ENCODE peak calls at places on chromosome 22, in six cellular contexts. One of them, this sample, is unnamed.
A peak's percentile ranks its signal among the peaks of the same experiment; 100 is the strongest.

GRCh38 chr22:50280022-50280707 is 10.0 kb upstream of the MAPK11 start:
- DNase-seq in CD8-positive, alpha-beta T cell: no peak
- DNase-seq in body of pancreas: no peak
- DNase-seq in colonic mucosa: no peak
- DNase-seq in MM.1S: no peak
- DNase-seq in IMR-90: no peak
- DNase-seq in this sample: no peak

GRCh38 chr22:23884133-23884532 is 10.1 kb upstream of the MIF start:
- DNase-seq in CD8-positive, alpha-beta T cell: no peak
- DNase-seq in body of pancreas: no peak
- DNase-seq in colonic mucosa: no peak
- DNase-seq in MM.1S: no peak
- DNase-seq in IMR-90: no peak
- DNase-seq in this sample: no peak

GRCh38 chr22:31055322-31056159 is 25.6 kb upstream of the SMTN start:
- DNase-seq in CD8-positive, alpha-beta T cell: no peak
- DNase-seq in body of pancreas: peak; percentile 94
- DNase-seq in colonic mucosa: peak; percentile 73
- DNase-seq in MM.1S: no peak
- DNase-seq in IMR-90: peak; percentile 99
- DNase-seq in this sample: peak; percentile 99

GRCh38 chr22:22912722-22913253 is 25.2 kb downstream of the IGLL5 start:
- DNase-seq in CD8-positive, alpha-beta T cell: no peak
- DNase-seq in body of pancreas: no peak
- DNase-seq in colonic mucosa: no peak
- DNase-seq in MM.1S: no peak
- DNase-seq in IMR-90: no peak
- DNase-seq in this sample: no peak

GRCh38 chr22:33919591-33920501 is at the start of gene LARGE1:
- DNase-seq in CD8-positive, alpha-beta T cell: no peak
- DNase-seq in body of pancreas: peak; percentile 53
- DNase-seq in colonic mucosa: peak; percentile 47
- DNase-seq in MM.1S: peak; percentile 86
- DNase-seq in IMR-90: peak; percentile 20
- DNase-seq in this sample: no peak

GRCh38 chr22:47421846-47422245 is 659.4 kb downstream of the TBC1D22A start:
- DNase-seq in CD8-positive, alpha-beta T cell: no peak
- DNase-seq in body of pancreas: no peak
- DNase-seq in colonic mucosa: no peak
- DNase-seq in MM.1S: no peak
- DNase-seq in IMR-90: no peak
- DNase-seq in this sample: no peak

GRCh38 chr22:21946262-21946925 is 6.3 kb downstream of the PPM1F start:
- DNase-seq in CD8-positive, alpha-beta T cell: no peak
- DNase-seq in body of pancreas: no peak
- DNase-seq in colonic mucosa: no peak
- DNase-seq in MM.1S: no peak
- DNase-seq in IMR-90: no peak
- DNase-seq in this sample: no peak

GRCh38 chr22:32331918-32332725 is 25.5 kb upstream of the RFPL3 start:
- DNase-seq in CD8-positive, alpha-beta T cell: no peak
- DNase-seq in body of pancreas: no peak
- DNase-seq in colonic mucosa: no peak
- DNase-seq in MM.1S: no peak
- DNase-seq in IMR-90: no peak
- DNase-seq in this sample: no peak

GRCh38 chr22:30615543-30615954 is 8.6 kb downstream of the TCN2 start:
- DNase-seq in CD8-positive, alpha-beta T cell: no peak
- DNase-seq in body of pancreas: peak; percentile 63
- DNase-seq in colonic mucosa: no peak
- DNase-seq in MM.1S: no peak
- DNase-seq in IMR-90: no peak
- DNase-seq in this sample: no peak

GRCh38 chr22:29073618-29074275 is 912 bp downstream of the KREMEN1 start:
- DNase-seq in CD8-positive, alpha-beta T cell: no peak
- DNase-seq in body of pancreas: peak; percentile 51
- DNase-seq in colonic mucosa: peak; percentile 65
- DNase-seq in MM.1S: no peak
- DNase-seq in IMR-90: no peak
- DNase-seq in this sample: peak; percentile 21

GRCh38 chr22:22959147-22959827 is 71.7 kb downstream of the IGLL5 start:
- DNase-seq in CD8-positive, alpha-beta T cell: peak; percentile 65
- DNase-seq in body of pancreas: peak; percentile 72
- DNase-seq in colonic mucosa: peak; percentile 71
- DNase-seq in MM.1S: peak; percentile 84
- DNase-seq in IMR-90: peak; percentile 66
- DNase-seq in this sample: peak; percentile 62

GRCh38 chr22:22103078-22103593 is 120.5 kb upstream of the TOP3B start:
- DNase-seq in CD8-positive, alpha-beta T cell: no peak
- DNase-seq in body of pancreas: no peak
- DNase-seq in colonic mucosa: no peak
- DNase-seq in MM.1S: no peak
- DNase-seq in IMR-90: no peak
- DNase-seq in this sample: no peak

GRCh38 chr22:50699001-50699753 is 26.6 kb downstream of the SHANK3 start:
- DNase-seq in CD8-positive, alpha-beta T cell: no peak
- DNase-seq in body of pancreas: no peak
- DNase-seq in colonic mucosa: no peak
- DNase-seq in MM.1S: no peak
- DNase-seq in IMR-90: no peak
- DNase-seq in this sample: no peak

GRCh38 chr22:20055654-20056053 is 24.4 kb upstream of the DGCR8 start:
- DNase-seq in CD8-positive, alpha-beta T cell: no peak
- DNase-seq in body of pancreas: no peak
- DNase-seq in colonic mucosa: no peak
- DNase-seq in MM.1S: no peak
- DNase-seq in IMR-90: no peak
- DNase-seq in this sample: no peak

GRCh38 chr22:32804036-32804435 is 2.5 kb downstream of the TIMP3 start:
- DNase-seq in CD8-positive, alpha-beta T cell: no peak
- DNase-seq in body of pancreas: no peak
- DNase-seq in colonic mucosa: no peak
- DNase-seq in MM.1S: no peak
- DNase-seq in IMR-90: peak; percentile 71
- DNase-seq in this sample: no peak

GRCh38 chr22:29503811-29504372 is 23.9 kb downstream of the NEFH start:
- DNase-seq in CD8-positive, alpha-beta T cell: no peak
- DNase-seq in body of pancreas: peak; percentile 59
- DNase-seq in colonic mucosa: peak; percentile 29
- DNase-seq in MM.1S: no peak
- DNase-seq in IMR-90: peak; percentile 79
- DNase-seq in this sample: no peak

GRCh38 chr22:29947410-29948387 is 64.7 kb downstream of the MTMR3 start:
- DNase-seq in CD8-positive, alpha-beta T cell: no peak
- DNase-seq in body of pancreas: no peak
- DNase-seq in colonic mucosa: no peak
- DNase-seq in MM.1S: no peak
- DNase-seq in IMR-90: peak; percentile 47
- DNase-seq in this sample: peak; percentile 11

GRCh38 chr22:47600791-47601400 is 838.4 kb downstream of the TBC1D22A start:
- DNase-seq in CD8-positive, alpha-beta T cell: no peak
- DNase-seq in body of pancreas: no peak
- DNase-seq in colonic mucosa: no peak
- DNase-seq in MM.1S: no peak
- DNase-seq in IMR-90: no peak
- DNase-seq in this sample: no peak

GRCh38 chr22:30325065-30325720 is 1.5 kb downstream of the TBC1D10A start:
- DNase-seq in CD8-positive, alpha-beta T cell: no peak
- DNase-seq in body of pancreas: peak; percentile 47
- DNase-seq in colonic mucosa: peak; percentile 80
- DNase-seq in MM.1S: no peak
- DNase-seq in IMR-90: peak; percentile 90
- DNase-seq in this sample: peak; percentile 90

DNA sequence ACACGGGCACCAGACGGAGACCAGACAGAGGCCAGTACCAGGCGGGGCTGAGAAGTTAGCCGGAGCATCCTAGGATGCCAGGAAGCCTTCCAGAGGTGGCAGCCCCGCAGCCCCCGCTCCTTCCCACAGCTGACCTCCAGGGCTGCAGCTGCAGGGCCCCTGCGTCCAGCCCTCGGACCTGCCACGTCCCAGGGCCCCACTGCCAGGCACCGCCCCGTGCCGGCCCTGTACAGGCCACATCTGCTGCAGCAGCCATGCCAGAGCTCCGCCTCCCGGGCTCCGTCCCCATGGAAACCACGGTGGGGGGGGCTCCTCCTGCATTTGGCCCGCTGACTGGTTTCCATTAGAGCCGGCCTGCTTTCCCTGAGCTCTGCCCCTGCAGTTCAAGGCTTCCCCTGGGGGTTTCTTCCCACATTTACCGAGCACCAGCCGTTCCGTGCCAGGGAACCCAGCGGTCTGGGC is 62.5 kb upstream of the PPARA start:
- DNase-seq in CD8-positive, alpha-beta T cell: no peak
- DNase-seq in body of pancreas: peak; percentile 94
- DNase-seq in colonic mucosa: peak; percentile 78
- DNase-seq in MM.1S: no peak
- DNase-seq in IMR-90: peak; percentile 86
- DNase-seq in this sample: no peak
- H3K4me3 ChIP-seq in CD8-positive, alpha-beta T cell: no peak overlapping the region
- H3K4me3 ChIP-seq in body of pancreas: no peak overlapping the region
- H3K4me3 ChIP-seq in colonic mucosa: no peak overlapping the region
- H3K4me3 ChIP-seq in MM.1S: no peak overlapping the region
- H3K4me3 ChIP-seq in IMR-90: no peak overlapping the region
- H3K4me3 ChIP-seq in this sample: no peak overlapping the region

GRCh38 chr22:25567305-25567704 is 2.8 kb downstream of the GRK3 start:
- DNase-seq in CD8-positive, alpha-beta T cell: no peak
- DNase-seq in body of pancreas: no peak
- DNase-seq in colonic mucosa: no peak
- DNase-seq in MM.1S: no peak
- DNase-seq in IMR-90: no peak
- DNase-seq in this sample: peak; percentile 25
- TF ChIP-seq CTCF in CD8-positive, alpha-beta T cell: no peak
- TF ChIP-seq CTCF in body of pancreas: no peak
- TF ChIP-seq CTCF in colonic mucosa: no peak
- TF ChIP-seq CTCF in MM.1S: no peak
- TF ChIP-seq CTCF in IMR-90: no peak
- TF ChIP-seq CTCF in this sample: peak; percentile 6

DNA sequence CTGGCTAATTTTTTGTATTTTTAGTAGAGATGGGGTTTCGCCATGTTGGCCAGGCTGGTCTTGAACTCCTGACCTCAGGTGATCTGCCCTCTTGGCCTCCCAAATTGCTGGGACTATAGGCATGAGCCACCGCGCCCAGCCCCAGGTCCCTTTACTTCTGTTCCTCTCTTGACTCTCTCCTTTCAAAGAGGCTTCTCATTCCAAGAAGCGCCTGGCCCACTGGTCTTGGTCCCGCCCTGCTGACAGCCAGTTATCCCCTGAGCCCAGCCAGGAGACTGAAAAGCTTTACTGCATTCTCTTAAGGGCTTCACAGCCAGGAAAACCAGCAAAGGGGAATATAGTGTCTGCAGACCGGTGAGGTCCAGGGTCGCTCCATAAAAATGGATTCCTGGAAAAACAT is 68.4 kb downstream of the NFAM1 start:
- DNase-seq in CD8-positive, alpha-beta T cell: no peak
- DNase-seq in body of pancreas: no peak
- DNase-seq in colonic mucosa: no peak
- DNase-seq in MM.1S: no peak
- DNase-seq in IMR-90: no peak
- DNase-seq in this sample: no peak
- H3K27me3 ChIP-seq in CD8-positive, alpha-beta T cell: peaks cover 9% of the 10 kb centered on the region
- H3K27me3 ChIP-seq in body of pancreas: no peaks in the 10 kb centered on the region
- H3K27me3 ChIP-seq in colonic mucosa: no peaks in the 10 kb centered on the region
- H3K27me3 ChIP-seq in MM.1S: peaks cover 97% of the 10 kb centered on the region
- H3K27me3 ChIP-seq in IMR-90: peaks cover 71% of the 10 kb centered on the region
- H3K27me3 ChIP-seq in this sample: peaks cover 31% of the 10 kb centered on the region

GRCh38 chr22:43393845-43394474 is 17.9 kb upstream of the MPPED1 start:
- DNase-seq in CD8-positive, alpha-beta T cell: no peak
- DNase-seq in body of pancreas: no peak
- DNase-seq in colonic mucosa: no peak
- DNase-seq in MM.1S: no peak
- DNase-seq in IMR-90: no peak
- DNase-seq in this sample: no peak

GRCh38 chr22:43396321-43396933 is 15.4 kb upstream of the MPPED1 start:
- DNase-seq in CD8-positive, alpha-beta T cell: no peak
- DNase-seq in body of pancreas: no peak
- DNase-seq in colonic mucosa: no peak
- DNase-seq in MM.1S: no peak
- DNase-seq in IMR-90: no peak
- DNase-seq in this sample: no peak

GRCh38 chr22:43393132-43393844 is 18.5 kb upstream of the MPPED1 start:
- DNase-seq in CD8-positive, alpha-beta T cell: no peak
- DNase-seq in body of pancreas: no peak
- DNase-seq in colonic mucosa: no peak
- DNase-seq in MM.1S: no peak
- DNase-seq in IMR-90: no peak
- DNase-seq in this sample: no peak

GRCh38 chr22:43396934-43397457 is 14.8 kb upstream of the MPPED1 start:
- DNase-seq in CD8-positive, alpha-beta T cell: no peak
- DNase-seq in body of pancreas: no peak
- DNase-seq in colonic mucosa: no peak
- DNase-seq in MM.1S: no peak
- DNase-seq in IMR-90: no peak
- DNase-seq in this sample: no peak

GRCh38 chr22:43395296-43395695 is 16.5 kb upstream of the MPPED1 start:
- DNase-seq in CD8-positive, alpha-beta T cell: no peak
- DNase-seq in body of pancreas: no peak
- DNase-seq in colonic mucosa: no peak
- DNase-seq in MM.1S: no peak
- DNase-seq in IMR-90: no peak
- DNase-seq in this sample: no peak
- H3K4me3 ChIP-seq in CD8-positive, alpha-beta T cell: no peak overlapping the region
- H3K4me3 ChIP-seq in body of pancreas: no peak overlapping the region
- H3K4me3 ChIP-seq in colonic mucosa: no peak overlapping the region
- H3K4me3 ChIP-seq in MM.1S: no peak overlapping the region
- H3K4me3 ChIP-seq in IMR-90: no peak overlapping the region
- H3K4me3 ChIP-seq in this sample: no peak overlapping the region

DNA sequence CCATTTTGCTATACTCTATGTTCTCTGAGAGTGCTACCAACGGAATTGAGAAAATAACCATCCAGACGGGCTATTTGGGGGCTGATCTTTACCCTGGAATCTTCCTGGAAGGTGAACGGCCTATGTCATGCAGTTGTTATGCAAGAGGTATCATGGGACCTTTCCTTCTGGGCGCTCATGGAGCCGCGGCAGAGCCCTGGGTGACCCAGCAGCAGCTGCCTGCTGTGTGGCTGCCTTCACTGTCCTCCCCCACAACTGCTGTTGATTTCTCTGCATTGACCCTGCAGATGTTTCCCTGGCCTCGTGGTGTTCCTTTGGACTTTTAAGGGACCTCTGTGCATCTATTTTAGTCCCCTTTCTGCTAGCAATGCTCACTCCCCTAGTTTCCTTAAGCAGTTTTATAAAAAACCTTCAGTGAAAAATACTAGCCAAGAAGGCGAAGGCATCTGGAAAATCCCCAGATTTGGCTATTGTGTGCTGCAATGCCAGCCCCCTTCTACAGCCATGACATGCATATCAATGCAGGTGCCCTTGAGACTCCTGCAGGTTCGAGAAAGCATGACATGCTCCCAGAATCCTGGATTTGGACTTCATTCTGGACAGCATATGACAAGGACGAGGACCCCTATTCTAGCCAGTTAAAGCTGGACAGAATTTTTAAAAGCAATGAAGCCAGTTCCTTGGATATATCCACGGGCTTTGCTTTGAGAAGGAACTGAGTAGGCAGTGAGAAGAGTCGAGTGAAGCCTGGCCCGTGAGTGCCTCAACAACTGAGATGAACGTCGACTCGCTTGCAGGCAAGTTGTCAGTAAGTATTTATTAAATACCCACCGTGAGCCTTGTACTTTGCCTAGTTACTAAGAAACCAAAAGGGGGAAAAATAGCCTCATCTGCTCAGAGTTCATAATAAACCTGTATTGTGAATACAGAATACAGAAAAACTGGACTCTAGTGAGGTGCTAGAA is at the start of gene SLC25A18:
- DNase-seq in CD8-positive, alpha-beta T cell: no peak
- DNase-seq in body of pancreas: peak; percentile 40
- DNase-seq in colonic mucosa: no peak
- DNase-seq in MM.1S: no peak
- DNase-seq in IMR-90: no peak
- DNase-seq in this sample: no peak
- TF ChIP-seq CTCF in CD8-positive, alpha-beta T cell: no peak
- TF ChIP-seq CTCF in body of pancreas: no peak
- TF ChIP-seq CTCF in colonic mucosa: no peak
- TF ChIP-seq CTCF in MM.1S: no peak
- TF ChIP-seq CTCF in IMR-90: no peak
- TF ChIP-seq CTCF in this sample: no peak

This sample was measured in bronchial epithelial cell.